ENCODE peak calls at places on chromosomes 13 and 19, in five cellular contexts. H is prostate gland, M is endothelial cell of umbilical vein, A is brain microvascular endothelial cell, O is left ventricle myocardium inferior. D is an unnamed sample.

GRCh38 chr13:51733656-51734334 is 70.2 kb downstream of the DHRS12 start:
- DNase-seq in M (no peak), O (no peak), A (no peak), H (no peak), D (no peak)

GRCh38 chr13:94967183-94968039 is 255.1 kb upstream of the SOX21 start:
- DNase-seq in M (peak), H (no peak), O (no peak), A (no peak), D (peak)

GRCh38 chr19:7852851-7853759 is 21.1 kb downstream of the PRR36 start:
- DNase-seq in H (peak), O (peak), M (peak), A (no peak), D (peak)

GRCh38 chr19:17296278-17296677 is 6.9 kb downstream of the ABHD8 start:
- DNase-seq in H (no peak), O (no peak), A (peak), M (peak), D (no peak)

GRCh38 chr13:33682020-33682564 is 135.9 kb upstream of the RFC3 start:
- DNase-seq in H (no peak), O (no peak), M (no peak), A (no peak), D (no peak)

GRCh38 chr19:7732045-7732444 is at the start of gene CLEC4G:
- DNase-seq in H (no peak), O (no peak), M (no peak), A (no peak), D (no peak)

GRCh38 chr19:35355851-35356460 is 2.3 kb upstream of the FFAR3 start:
- DNase-seq in O (no peak), H (no peak), A (no peak), M (no peak), D (no peak)

GRCh38 chr13:58376349-58376748 is 744.8 kb downstream of the PCDH17 start:
- DNase-seq in H (no peak), A (no peak), O (no peak), M (no peak), D (no peak)

GRCh38 chr13:73467103-73467502 is 408.3 kb downstream of the KLF5 start:
- DNase-seq in O (no peak), M (no peak), A (no peak), H (no peak), D (no peak)

GRCh38 chr19:7535035-7535992 is at the start of gene PNPLA6:
- DNase-seq in A (peak), M (peak), H (peak), O (peak), D (peak)

GRCh38 chr19:11201791-11202190 is 4.4 kb upstream of the KANK2 start:
- DNase-seq in M (no peak), H (no peak), A (no peak), O (no peak), D (no peak)

GRCh38 chr19:11200931-11201330 is 3.6 kb upstream of the KANK2 start:
- DNase-seq in H (no peak), M (no peak), O (no peak), A (no peak), D (no peak)

GRCh38 chr19:11203194-11204075 is 6.1 kb upstream of the KANK2 start:
- DNase-seq in O (peak), A (peak), M (peak), H (peak), D (peak)

GRCh38 chr19:11204076-11204602 is 6.8 kb upstream of the KANK2 start:
- DNase-seq in A (no peak), M (no peak), H (no peak), O (no peak), D (no peak)

DNA sequence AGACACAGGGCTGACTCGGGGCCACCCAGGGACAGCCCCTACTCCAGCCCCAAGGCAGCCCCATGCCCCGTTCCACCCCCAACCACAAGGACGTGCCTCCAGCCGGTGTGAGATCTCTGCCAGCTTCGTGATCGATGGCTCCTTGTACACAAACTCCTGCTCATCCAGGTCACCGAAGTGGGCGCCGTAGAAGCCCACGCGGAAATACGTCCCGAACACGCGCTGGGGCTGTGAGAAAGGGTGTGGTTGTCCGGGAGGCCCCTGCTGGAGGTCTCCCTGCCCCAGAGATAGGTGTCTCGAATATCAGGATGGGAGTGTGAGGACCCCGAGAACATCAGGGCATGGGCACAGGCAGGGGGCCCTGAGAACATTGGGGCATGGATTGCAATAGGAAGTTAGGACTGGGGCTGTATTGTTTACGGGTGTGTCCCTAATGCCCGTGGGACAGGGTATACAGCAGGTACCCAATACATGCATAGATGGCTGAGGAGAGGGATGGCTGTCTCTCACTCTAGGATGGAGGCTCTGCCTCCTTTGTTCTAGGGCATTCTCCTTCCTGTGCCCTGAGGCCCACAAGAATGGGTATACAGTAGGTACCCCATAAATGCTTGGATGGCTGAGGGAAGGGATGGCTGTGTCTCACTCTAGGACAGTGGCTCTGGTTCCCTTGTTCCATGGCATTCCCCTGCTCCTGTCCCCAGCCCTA is 5.3 kb upstream of the KANK2 start:
- DNase-seq in M (no peak), H (no peak), O (no peak), A (no peak), D (no peak)
- H3K27ac ChIP-seq in M (peak), H (peak), O (peak), A (no peak), D (no peak)

GRCh38 chr19:28847468-28847867 is 365.5 kb downstream of the UQCRFS1 start:
- DNase-seq in A (peak), O (no peak), M (no peak), H (no peak), D (no peak)
- TF ChIP-seq CTCF in A (no peak), O (no peak), M (no peak), H (no peak), D (no peak)

DNA sequence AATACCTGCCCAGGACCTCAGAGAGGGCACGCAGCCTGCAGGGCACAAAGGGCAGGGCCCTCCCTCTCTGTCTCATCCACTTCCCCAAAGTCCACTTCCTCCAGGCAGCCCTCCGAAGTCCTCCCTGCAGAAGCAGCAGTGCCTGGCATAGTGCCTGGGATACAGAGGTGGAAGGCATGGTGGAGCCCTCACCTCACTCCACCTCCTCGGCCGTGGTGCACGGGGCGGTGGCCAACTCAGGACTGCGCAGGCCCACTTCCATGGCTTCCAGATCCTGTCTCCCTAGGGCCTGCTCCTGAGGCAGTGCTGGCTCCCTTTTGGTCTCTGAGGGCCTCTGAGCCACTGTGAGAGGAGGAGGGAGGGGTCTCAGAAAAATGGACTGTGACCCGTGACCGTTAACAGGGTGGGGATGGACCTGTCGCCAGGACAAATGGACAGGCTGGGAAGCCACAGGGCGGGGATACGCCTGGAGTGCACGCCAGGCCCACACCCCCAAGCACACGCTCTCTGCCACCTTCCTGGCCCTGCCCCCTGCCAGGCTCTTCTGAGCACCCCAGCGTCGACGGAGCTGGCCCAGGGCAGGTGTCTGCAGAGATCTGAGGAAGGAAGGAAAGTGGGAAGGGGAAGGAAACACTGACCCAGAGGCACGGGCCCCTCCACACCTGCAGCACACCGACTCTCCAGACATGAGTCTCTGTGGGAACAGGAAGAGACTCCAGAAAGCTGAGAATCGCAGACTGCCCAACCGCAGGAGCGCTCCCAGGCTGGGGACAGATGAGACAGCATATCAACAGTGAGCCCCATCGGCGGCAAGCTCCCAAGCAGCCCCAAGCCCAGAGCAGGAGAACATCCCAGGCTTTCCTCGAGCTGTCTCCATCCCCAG is 8.4 kb downstream of the REXO1 start:
- DNase-seq in A (no peak), O (no peak), H (no peak), M (no peak), D (no peak)
- H3K27ac ChIP-seq in A (no peak), O (peak), H (no peak), M (no peak), D (no peak)

DNA sequence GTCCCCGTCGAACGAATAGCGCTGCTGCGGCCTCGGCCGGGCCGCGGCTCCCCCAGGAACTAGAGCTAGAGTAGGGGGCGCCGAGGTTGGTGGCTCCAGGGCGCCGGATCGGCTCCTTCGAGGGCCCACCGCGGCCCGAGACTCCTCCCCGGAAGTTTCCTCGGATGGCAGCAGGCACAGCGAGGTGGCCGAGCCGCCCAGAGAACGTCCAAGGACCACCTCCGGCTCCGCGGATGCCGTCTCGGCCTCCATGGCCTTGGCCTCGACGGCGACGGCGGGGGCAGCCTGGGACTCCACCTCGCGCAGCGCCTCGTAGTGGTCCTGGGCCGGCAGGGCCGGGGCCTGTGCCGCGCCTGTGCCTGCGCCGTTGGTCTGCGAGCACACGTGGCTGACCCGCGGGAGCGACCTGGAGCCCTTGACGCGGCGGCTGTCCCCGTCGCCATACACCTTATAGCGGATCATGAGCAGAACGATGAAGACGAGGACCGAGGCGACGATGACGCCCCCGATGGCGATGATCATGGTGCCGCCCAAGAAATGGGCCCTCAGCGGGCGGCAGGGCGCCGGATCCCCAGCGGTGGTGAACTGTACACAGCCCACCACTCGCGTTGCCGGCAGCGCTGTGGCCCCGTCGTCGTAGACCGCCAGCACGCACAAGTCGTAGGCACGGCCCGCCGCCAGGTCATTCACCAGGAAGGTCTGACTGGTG is 11.8 kb downstream of the IFNL1 start:
- DNase-seq in H (no peak), O (no peak), M (no peak), A (no peak), D (no peak)
- TF ChIP-seq CTCF in H (no peak), O (no peak), M (peak), A (no peak), D (no peak)

GRCh38 chr19:38079926-38080380 is 144.1 kb downstream of the DPF1 start:
- DNase-seq in H (peak), O (no peak), A (peak), M (peak), D (peak)
- H3K27ac ChIP-seq in H (no peak), O (no peak), A (peak), M (peak), D (peak)

DNA sequence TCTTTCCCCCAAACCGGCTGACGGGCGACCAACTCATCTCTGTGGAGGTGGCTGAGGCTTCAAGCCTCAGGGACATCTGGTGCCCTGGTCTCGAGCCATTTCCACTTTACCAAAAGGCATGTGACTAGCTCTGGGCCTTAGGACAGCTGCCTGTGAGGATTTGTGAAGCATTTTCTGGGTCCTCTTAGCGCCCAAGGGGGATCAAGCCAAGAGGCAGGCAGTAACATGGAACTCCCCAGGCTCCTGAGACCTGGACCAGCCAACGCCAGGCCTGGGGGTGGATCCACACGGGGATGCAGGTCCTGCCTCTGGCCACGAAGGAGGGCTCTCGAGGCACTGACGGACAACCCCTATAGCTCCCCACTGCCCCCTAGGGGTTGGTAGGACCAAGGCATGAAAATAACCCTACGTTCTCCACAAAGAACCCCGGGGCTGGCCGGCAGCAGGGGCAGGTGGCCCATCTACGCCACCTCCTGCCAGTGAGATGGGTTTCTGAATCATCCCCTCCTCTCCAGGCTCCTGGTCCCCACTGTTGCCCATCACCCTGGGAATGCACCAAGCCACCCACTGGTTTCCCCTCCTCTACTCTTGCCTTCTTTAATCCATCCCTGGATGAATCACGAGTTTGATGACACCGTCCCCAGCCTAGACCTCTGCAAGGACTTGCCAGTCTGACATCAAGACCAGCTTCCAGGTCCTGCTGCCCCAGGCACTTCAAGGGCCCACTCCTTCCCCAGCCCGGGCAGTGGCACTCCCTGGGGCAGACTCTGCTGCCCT is 7.0 kb upstream of the MYDGF start:
- DNase-seq in O (no peak), H (no peak), M (peak), A (peak), D (peak)
- TF ChIP-seq CTCF in O (peak), H (peak), M (peak), A (peak), D (peak)

DNA sequence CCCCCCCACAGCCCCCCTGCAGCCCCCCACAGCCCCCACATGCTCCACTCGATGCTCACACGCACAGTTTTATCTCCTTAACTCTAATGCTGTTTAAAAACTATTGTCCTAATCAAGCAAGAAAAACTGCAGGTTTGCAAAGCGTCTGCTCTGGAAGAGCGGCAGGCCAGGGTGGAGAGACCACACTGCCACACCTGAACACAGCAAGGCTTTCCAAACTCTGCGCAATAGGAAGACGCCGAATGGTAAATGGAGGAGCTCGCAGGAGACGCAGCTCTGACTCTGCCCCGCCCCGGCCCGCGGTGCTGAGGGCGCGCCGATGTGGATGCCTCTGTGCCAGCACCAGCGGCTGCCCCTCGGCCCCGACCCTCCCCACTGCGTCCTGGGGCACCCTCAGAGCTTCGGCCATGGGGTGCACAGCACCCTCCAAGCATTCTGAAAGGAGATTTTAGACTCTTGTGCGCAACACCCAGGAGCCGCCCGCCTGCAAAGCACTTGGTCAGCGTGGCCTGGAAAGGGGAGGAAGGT is 32.4 kb downstream of the RASA3 start:
- DNase-seq in O (no peak), M (no peak), A (no peak), H (no peak), D (peak)
- H3K27ac ChIP-seq in O (peak), M (no peak), A (no peak), H (no peak), D (peak)

GRCh38 chr19:46928951-46929350 is 68.2 kb downstream of the ARHGAP35 start:
- DNase-seq in A (no peak), M (no peak), H (no peak), O (no peak), D (no peak)
- TF ChIP-seq CTCF in A (peak), M (peak), H (no peak), O (no peak), D (no peak)

DNA sequence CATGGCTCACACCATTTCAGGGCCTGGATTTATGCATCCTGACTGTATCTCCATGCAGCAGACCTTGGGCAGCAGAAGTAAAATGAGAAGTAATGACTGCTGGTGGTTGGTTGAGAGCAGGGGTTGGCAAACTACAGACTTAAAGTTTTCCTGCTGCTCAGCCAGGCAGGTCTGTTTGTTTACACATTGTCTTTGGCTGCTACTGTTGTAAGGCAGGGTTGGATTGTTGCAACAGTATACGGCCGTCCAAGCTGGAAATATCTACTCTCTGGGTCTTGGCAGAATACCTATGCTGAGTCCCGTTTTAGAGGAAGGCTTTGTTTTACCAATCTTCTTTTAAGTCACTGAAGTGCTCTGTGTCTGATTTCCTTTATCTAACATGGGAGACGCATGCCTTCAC is 13.5 kb downstream of the SNRNP70 start:
- DNase-seq in M (no peak), O (no peak), A (no peak), H (peak), D (no peak)
- H3K27ac ChIP-seq in M (no peak), O (no peak), A (no peak), H (peak), D (no peak)